ENCODE peak calls at places on chromosomes 5 and 9, in six cellular contexts. One of them, this sample, is unnamed.

GRCh38 chr9:37732952-37733351 is 20.7 kb upstream of the TRMT10B start:
- DNase-seq in sigmoid colon: no peak
- DNase-seq in transverse colon: no peak
- DNase-seq in ovary: no peak
- DNase-seq in cardiac muscle cell: no peak
- DNase-seq in heart right ventricle: no peak
- DNase-seq in this sample: no peak

GRCh38 chr5:145629047-145629446 is 206.1 kb downstream of the PRELID2 start:
- DNase-seq in sigmoid colon: no peak
- DNase-seq in transverse colon: no peak
- DNase-seq in ovary: no peak
- DNase-seq in cardiac muscle cell: no peak
- DNase-seq in heart right ventricle: no peak
- DNase-seq in this sample: no peak

GRCh38 chr9:38181866-38182265 is 112.8 kb upstream of the SHB start:
- DNase-seq in sigmoid colon: no peak
- DNase-seq in transverse colon: no peak
- DNase-seq in ovary: no peak
- DNase-seq in cardiac muscle cell: no peak
- DNase-seq in heart right ventricle: no peak
- DNase-seq in this sample: no peak

GRCh38 chr5:34625246-34625645 is 30.9 kb upstream of the RAI14 start:
- DNase-seq in sigmoid colon: no peak
- DNase-seq in transverse colon: no peak
- DNase-seq in ovary: no peak
- DNase-seq in cardiac muscle cell: no peak
- DNase-seq in heart right ventricle: no peak
- DNase-seq in this sample: no peak

GRCh38 chr5:147432323-147432722 is 77.5 kb downstream of the DPYSL3 start:
- DNase-seq in sigmoid colon: no peak
- DNase-seq in transverse colon: no peak
- DNase-seq in ovary: no peak
- DNase-seq in cardiac muscle cell: no peak
- DNase-seq in heart right ventricle: no peak
- DNase-seq in this sample: no peak

GRCh38 chr5:171736976-171737848 is 48.4 kb upstream of the SMIM23 start:
- DNase-seq in sigmoid colon: no peak
- DNase-seq in transverse colon: no peak
- DNase-seq in ovary: no peak
- DNase-seq in cardiac muscle cell: peak; percentile 39
- DNase-seq in heart right ventricle: peak; percentile 71
- DNase-seq in this sample: no peak

GRCh38 chr9:73180373-73180772 is 28.7 kb downstream of the ANXA1 start:
- DNase-seq in sigmoid colon: no peak
- DNase-seq in transverse colon: no peak
- DNase-seq in ovary: no peak
- DNase-seq in cardiac muscle cell: peak; percentile 60
- DNase-seq in heart right ventricle: no peak
- DNase-seq in this sample: peak; percentile 23

GRCh38 chr9:71764438-71764837 is 3.9 kb downstream of the CEMIP2 start:
- DNase-seq in sigmoid colon: no peak
- DNase-seq in transverse colon: no peak
- DNase-seq in ovary: no peak
- DNase-seq in cardiac muscle cell: no peak
- DNase-seq in heart right ventricle: no peak
- DNase-seq in this sample: no peak

GRCh38 chr5:142871880-142872200 is 101.7 kb downstream of the ARHGAP26 start:
- DNase-seq in sigmoid colon: no peak
- DNase-seq in transverse colon: no peak
- DNase-seq in ovary: peak; percentile 32
- DNase-seq in cardiac muscle cell: peak; percentile 73
- DNase-seq in heart right ventricle: no peak
- DNase-seq in this sample: no peak

GRCh38 chr9:70136632-70137031 is 93.0 kb downstream of the MAMDC2 start:
- DNase-seq in sigmoid colon: no peak
- DNase-seq in transverse colon: no peak
- DNase-seq in ovary: no peak
- DNase-seq in cardiac muscle cell: peak; percentile 44
- DNase-seq in heart right ventricle: no peak
- DNase-seq in this sample: no peak

GRCh38 chr9:69471433-69471832 is 146.4 kb downstream of the ENTREP1 start:
- DNase-seq in sigmoid colon: no peak
- DNase-seq in transverse colon: no peak
- DNase-seq in ovary: no peak
- DNase-seq in cardiac muscle cell: peak; percentile 21
- DNase-seq in heart right ventricle: no peak
- DNase-seq in this sample: no peak

GRCh38 chr5:157900644-157901043 is 41.7 kb upstream of the CLINT1 start:
- DNase-seq in sigmoid colon: no peak
- DNase-seq in transverse colon: no peak
- DNase-seq in ovary: no peak
- DNase-seq in cardiac muscle cell: no peak
- DNase-seq in heart right ventricle: no peak
- DNase-seq in this sample: no peak

GRCh38 chr9:113616716-113617496 is 153.4 kb downstream of the RGS3 start:
- DNase-seq in sigmoid colon: peak; percentile 66
- DNase-seq in transverse colon: no peak
- DNase-seq in ovary: peak; percentile 22
- DNase-seq in cardiac muscle cell: no peak
- DNase-seq in heart right ventricle: no peak
- DNase-seq in this sample: no peak

GRCh38 chr9:96420468-96421219 is 2.5 kb upstream of the ZNF367 start:
- DNase-seq in sigmoid colon: no peak
- DNase-seq in transverse colon: peak; percentile 25
- DNase-seq in ovary: no peak
- DNase-seq in cardiac muscle cell: peak; percentile 94
- DNase-seq in heart right ventricle: no peak
- DNase-seq in this sample: peak; percentile 86

GRCh38 chr9:117414906-117415583 is at the start of gene ASTN2:
- DNase-seq in sigmoid colon: no peak
- DNase-seq in transverse colon: no peak
- DNase-seq in ovary: peak; percentile 35
- DNase-seq in cardiac muscle cell: peak; percentile 12
- DNase-seq in heart right ventricle: peak; percentile 14
- DNase-seq in this sample: no peak

GRCh38 chr5:135269828-135270545 is 129.0 kb downstream of the MACROH2A1 start:
- DNase-seq in sigmoid colon: no peak
- DNase-seq in transverse colon: no peak
- DNase-seq in ovary: no peak
- DNase-seq in cardiac muscle cell: no peak
- DNase-seq in heart right ventricle: no peak
- DNase-seq in this sample: no peak

GRCh38 chr5:99544326-99544725 is 615.5 kb upstream of the CHD1 start:
- DNase-seq in sigmoid colon: no peak
- DNase-seq in transverse colon: no peak
- DNase-seq in ovary: no peak
- DNase-seq in cardiac muscle cell: no peak
- DNase-seq in heart right ventricle: no peak
- DNase-seq in this sample: no peak

GRCh38 chr9:116096853-116097252 is 56.7 kb upstream of the PAPPA start:
- DNase-seq in sigmoid colon: no peak
- DNase-seq in transverse colon: no peak
- DNase-seq in ovary: no peak
- DNase-seq in cardiac muscle cell: peak; percentile 50
- DNase-seq in heart right ventricle: no peak
- DNase-seq in this sample: no peak

GRCh38 chr5:97065475-97065874 is 76.9 kb downstream of the LIX1 start:
- DNase-seq in sigmoid colon: no peak
- DNase-seq in transverse colon: no peak
- DNase-seq in ovary: no peak
- DNase-seq in cardiac muscle cell: no peak
- DNase-seq in heart right ventricle: no peak
- DNase-seq in this sample: no peak

GRCh38 chr9:84969084-84969483 is 299.6 kb downstream of the NTRK2 start:
- DNase-seq in sigmoid colon: no peak
- DNase-seq in transverse colon: no peak
- DNase-seq in ovary: no peak
- DNase-seq in cardiac muscle cell: no peak
- DNase-seq in heart right ventricle: no peak
- DNase-seq in this sample: no peak

GRCh38 chr9:135336722-135337490 is 142.7 kb upstream of the PPP1R26 start:
- DNase-seq in sigmoid colon: no peak
- DNase-seq in transverse colon: no peak
- DNase-seq in ovary: no peak
- DNase-seq in cardiac muscle cell: no peak
- DNase-seq in heart right ventricle: no peak
- DNase-seq in this sample: no peak

GRCh38 chr5:151259931-151260330 is 6.9 kb downstream of the GM2A start:
- DNase-seq in sigmoid colon: no peak
- DNase-seq in transverse colon: no peak
- DNase-seq in ovary: no peak
- DNase-seq in cardiac muscle cell: no peak
- DNase-seq in heart right ventricle: no peak
- DNase-seq in this sample: no peak

GRCh38 chr5:108788142-108788541 is 40.4 kb downstream of the FER start:
- DNase-seq in sigmoid colon: peak; percentile 90
- DNase-seq in transverse colon: peak; percentile 37
- DNase-seq in ovary: no peak
- DNase-seq in cardiac muscle cell: no peak
- DNase-seq in heart right ventricle: peak; percentile 63
- DNase-seq in this sample: no peak

GRCh38 chr9:128628471-128629048 is 28.1 kb downstream of the DYNC2I2 start:
- DNase-seq in sigmoid colon: peak; percentile 88
- DNase-seq in transverse colon: peak; percentile 22
- DNase-seq in ovary: no peak
- DNase-seq in cardiac muscle cell: no peak
- DNase-seq in heart right ventricle: peak; percentile 80
- DNase-seq in this sample: no peak

GRCh38 chr5:59789894-59790293 is 103.6 kb downstream of the PDE4D start:
- DNase-seq in sigmoid colon: no peak
- DNase-seq in transverse colon: no peak
- DNase-seq in ovary: no peak
- DNase-seq in cardiac muscle cell: no peak
- DNase-seq in heart right ventricle: no peak
- DNase-seq in this sample: no peak

GRCh38 chr9:115998661-115999060 is 154.9 kb upstream of the PAPPA start:
- DNase-seq in sigmoid colon: no peak
- DNase-seq in transverse colon: no peak
- DNase-seq in ovary: no peak
- DNase-seq in cardiac muscle cell: peak; percentile 35
- DNase-seq in heart right ventricle: no peak
- DNase-seq in this sample: no peak

GRCh38 chr9:96065482-96066251 is 190.2 kb downstream of the ERCC6L2 start:
- DNase-seq in sigmoid colon: no peak
- DNase-seq in transverse colon: no peak
- DNase-seq in ovary: no peak
- DNase-seq in cardiac muscle cell: no peak
- DNase-seq in heart right ventricle: no peak
- DNase-seq in this sample: no peak

GRCh38 chr5:68898961-68899471 is 194.8 kb upstream of the SLC30A5 start:
- DNase-seq in sigmoid colon: no peak
- DNase-seq in transverse colon: no peak
- DNase-seq in ovary: no peak
- DNase-seq in cardiac muscle cell: peak; percentile 85
- DNase-seq in heart right ventricle: no peak
- DNase-seq in this sample: no peak

GRCh38 chr5:14698495-14698894 is 34.0 kb downstream of the OTULIN start:
- DNase-seq in sigmoid colon: no peak
- DNase-seq in transverse colon: no peak
- DNase-seq in ovary: no peak
- DNase-seq in cardiac muscle cell: no peak
- DNase-seq in heart right ventricle: no peak
- DNase-seq in this sample: no peak

GRCh38 chr5:180648658-180649296 is 623 bp downstream of the FLT4 start:
- DNase-seq in sigmoid colon: peak; percentile 64
- DNase-seq in transverse colon: no peak
- DNase-seq in ovary: no peak
- DNase-seq in cardiac muscle cell: no peak
- DNase-seq in heart right ventricle: no peak
- DNase-seq in this sample: no peak

GRCh38 chr5:9483779-9484178 is 62.1 kb downstream of the SEMA5A start:
- DNase-seq in sigmoid colon: no peak
- DNase-seq in transverse colon: no peak
- DNase-seq in ovary: no peak
- DNase-seq in cardiac muscle cell: no peak
- DNase-seq in heart right ventricle: no peak
- DNase-seq in this sample: no peak
- H3K4me3 ChIP-seq in sigmoid colon: no peak overlapping the region
- H3K4me3 ChIP-seq in transverse colon: no peak overlapping the region
- H3K4me3 ChIP-seq in ovary: no peak overlapping the region
- H3K4me3 ChIP-seq in cardiac muscle cell: no peak overlapping the region
- H3K4me3 ChIP-seq in heart right ventricle: no peak overlapping the region
- H3K4me3 ChIP-seq in this sample: no peak overlapping the region

GRCh38 chr5:98349251-98349989 is 424.0 kb upstream of the RGMB start:
- DNase-seq in sigmoid colon: no peak
- DNase-seq in transverse colon: no peak
- DNase-seq in ovary: no peak
- DNase-seq in cardiac muscle cell: peak; percentile 34
- DNase-seq in heart right ventricle: no peak
- DNase-seq in this sample: peak; percentile 63
- TF ChIP-seq CTCF in sigmoid colon: no peak
- TF ChIP-seq CTCF in transverse colon: no peak
- TF ChIP-seq CTCF in ovary: no peak
- TF ChIP-seq CTCF in cardiac muscle cell: peak; percentile 40
- TF ChIP-seq CTCF in heart right ventricle: no peak
- TF ChIP-seq CTCF in this sample: peak; percentile 37

GRCh38 chr9:137759649-137760321 is 117.8 kb upstream of the CACNA1B start:
- DNase-seq in sigmoid colon: peak; percentile 55
- DNase-seq in transverse colon: no peak
- DNase-seq in ovary: no peak
- DNase-seq in cardiac muscle cell: no peak
- DNase-seq in heart right ventricle: no peak
- DNase-seq in this sample: no peak
- H3K4me3 ChIP-seq in sigmoid colon: no peak overlapping the region
- H3K4me3 ChIP-seq in transverse colon: no peak overlapping the region
- H3K4me3 ChIP-seq in ovary: no peak overlapping the region
- H3K4me3 ChIP-seq in cardiac muscle cell: no peak overlapping the region
- H3K4me3 ChIP-seq in heart right ventricle: no peak overlapping the region
- H3K4me3 ChIP-seq in this sample: no peak overlapping the region

GRCh38 chr9:132200706-132201105 is 38.8 kb downstream of the NTNG2 start:
- DNase-seq in sigmoid colon: no peak
- DNase-seq in transverse colon: no peak
- DNase-seq in ovary: no peak
- DNase-seq in cardiac muscle cell: no peak
- DNase-seq in heart right ventricle: no peak
- DNase-seq in this sample: no peak

GRCh38 chr9:132199056-132199455 is 37.2 kb downstream of the NTNG2 start:
- DNase-seq in sigmoid colon: no peak
- DNase-seq in transverse colon: no peak
- DNase-seq in ovary: no peak
- DNase-seq in cardiac muscle cell: no peak
- DNase-seq in heart right ventricle: no peak
- DNase-seq in this sample: no peak

GRCh38 chr9:132201139-132201538 is 39.3 kb downstream of the NTNG2 start:
- DNase-seq in sigmoid colon: no peak
- DNase-seq in transverse colon: no peak
- DNase-seq in ovary: no peak
- DNase-seq in cardiac muscle cell: no peak
- DNase-seq in heart right ventricle: no peak
- DNase-seq in this sample: no peak

GRCh38 chr9:132204883-132205282 is 43.0 kb downstream of the NTNG2 start:
- DNase-seq in sigmoid colon: no peak
- DNase-seq in transverse colon: no peak
- DNase-seq in ovary: no peak
- DNase-seq in cardiac muscle cell: no peak
- DNase-seq in heart right ventricle: no peak
- DNase-seq in this sample: no peak

GRCh38 chr9:132201780-132202703 is 40.2 kb downstream of the NTNG2 start:
- DNase-seq in sigmoid colon: no peak
- DNase-seq in transverse colon: no peak
- DNase-seq in ovary: no peak
- DNase-seq in cardiac muscle cell: no peak
- DNase-seq in heart right ventricle: no peak
- DNase-seq in this sample: no peak
- TF ChIP-seq CTCF in sigmoid colon: no peak
- TF ChIP-seq CTCF in transverse colon: no peak
- TF ChIP-seq CTCF in ovary: no peak
- TF ChIP-seq CTCF in cardiac muscle cell: no peak
- TF ChIP-seq CTCF in heart right ventricle: no peak
- TF ChIP-seq CTCF in this sample: no peak